ENCODE peak calls at places on chromosomes 4 and X, in six cellular contexts. One of them, this sample, is unnamed.

GRCh38 chr4:138666366-138666765 is 349.2 kb upstream of the NOCT start:
- DNase-seq in foreskin keratinocyte: no peak
- DNase-seq in nephron progenitor cell: no peak
- DNase-seq in lung: no peak
- DNase-seq in cardiac muscle cell: no peak
- DNase-seq in PC-3: no peak
- DNase-seq in this sample: no peak

GRCh38 chrX:44785652-44786051 is 58.2 kb upstream of the DUSP21 start:
- DNase-seq in foreskin keratinocyte: peak; percentile 83
- DNase-seq in nephron progenitor cell: no peak
- DNase-seq in lung: no peak
- DNase-seq in cardiac muscle cell: peak; percentile 28
- DNase-seq in PC-3: peak; percentile 92
- DNase-seq in this sample: no peak

GRCh38 chr4:15498356-15498755 is 28.7 kb downstream of the CC2D2A start:
- DNase-seq in foreskin keratinocyte: peak; percentile 22
- DNase-seq in nephron progenitor cell: no peak
- DNase-seq in lung: no peak
- DNase-seq in cardiac muscle cell: no peak
- DNase-seq in PC-3: no peak
- DNase-seq in this sample: no peak

GRCh38 chr4:154491731-154492249 is at the start of gene DCHS2:
- DNase-seq in foreskin keratinocyte: no peak
- DNase-seq in nephron progenitor cell: peak; percentile 73
- DNase-seq in lung: no peak
- DNase-seq in cardiac muscle cell: peak; percentile 13
- DNase-seq in PC-3: peak; percentile 5
- DNase-seq in this sample: peak; percentile 53

GRCh38 chrX:18676470-18676869 is 4.6 kb upstream of the RS1 start:
- DNase-seq in foreskin keratinocyte: no peak
- DNase-seq in nephron progenitor cell: peak; percentile 32
- DNase-seq in lung: no peak
- DNase-seq in cardiac muscle cell: peak; percentile 14
- DNase-seq in PC-3: no peak
- DNase-seq in this sample: no peak

GRCh38 chr4:173505924-173506779 is 23.9 kb downstream of the HAND2 start:
- DNase-seq in foreskin keratinocyte: peak; percentile 24
- DNase-seq in nephron progenitor cell: peak; percentile 57
- DNase-seq in lung: no peak
- DNase-seq in cardiac muscle cell: peak; percentile 77
- DNase-seq in PC-3: peak; percentile 56
- DNase-seq in this sample: peak; percentile 83

GRCh38 chr4:42074294-42074693 is 78.2 kb downstream of the BEND4 start:
- DNase-seq in foreskin keratinocyte: no peak
- DNase-seq in nephron progenitor cell: no peak
- DNase-seq in lung: no peak
- DNase-seq in cardiac muscle cell: no peak
- DNase-seq in PC-3: no peak
- DNase-seq in this sample: no peak

GRCh38 chr4:145012841-145013240 is 85.2 kb downstream of the ANAPC10 start:
- DNase-seq in foreskin keratinocyte: peak; percentile 68
- DNase-seq in nephron progenitor cell: no peak
- DNase-seq in lung: no peak
- DNase-seq in cardiac muscle cell: peak; percentile 81
- DNase-seq in PC-3: peak; percentile 41
- DNase-seq in this sample: no peak

GRCh38 chrX:34659575-34659974 is 2.5 kb upstream of the TMEM47 start:
- DNase-seq in foreskin keratinocyte: no peak
- DNase-seq in nephron progenitor cell: no peak
- DNase-seq in lung: no peak
- DNase-seq in cardiac muscle cell: no peak
- DNase-seq in PC-3: no peak
- DNase-seq in this sample: no peak

GRCh38 chr4:123479944-123480343 is 83.3 kb downstream of the SPRY1 start:
- DNase-seq in foreskin keratinocyte: peak; percentile 31
- DNase-seq in nephron progenitor cell: no peak
- DNase-seq in lung: peak; percentile 53
- DNase-seq in cardiac muscle cell: peak; percentile 24
- DNase-seq in PC-3: peak; percentile 62
- DNase-seq in this sample: no peak

GRCh38 chr4:10620935-10621488 is 63.6 kb downstream of the CLNK start:
- DNase-seq in foreskin keratinocyte: no peak
- DNase-seq in nephron progenitor cell: no peak
- DNase-seq in lung: no peak
- DNase-seq in cardiac muscle cell: no peak
- DNase-seq in PC-3: no peak
- DNase-seq in this sample: no peak

GRCh38 chr4:55297346-55297745 is 48.7 kb upstream of the SRD5A3 start:
- DNase-seq in foreskin keratinocyte: no peak
- DNase-seq in nephron progenitor cell: no peak
- DNase-seq in lung: no peak
- DNase-seq in cardiac muscle cell: no peak
- DNase-seq in PC-3: peak; percentile 87
- DNase-seq in this sample: no peak

GRCh38 chr4:6562931-6563901 is 11.8 kb upstream of the MAN2B2 start:
- DNase-seq in foreskin keratinocyte: no peak
- DNase-seq in nephron progenitor cell: peak; percentile 60
- DNase-seq in lung: no peak
- DNase-seq in cardiac muscle cell: peak; percentile 7
- DNase-seq in PC-3: peak; percentile 12
- DNase-seq in this sample: no peak

DNA sequence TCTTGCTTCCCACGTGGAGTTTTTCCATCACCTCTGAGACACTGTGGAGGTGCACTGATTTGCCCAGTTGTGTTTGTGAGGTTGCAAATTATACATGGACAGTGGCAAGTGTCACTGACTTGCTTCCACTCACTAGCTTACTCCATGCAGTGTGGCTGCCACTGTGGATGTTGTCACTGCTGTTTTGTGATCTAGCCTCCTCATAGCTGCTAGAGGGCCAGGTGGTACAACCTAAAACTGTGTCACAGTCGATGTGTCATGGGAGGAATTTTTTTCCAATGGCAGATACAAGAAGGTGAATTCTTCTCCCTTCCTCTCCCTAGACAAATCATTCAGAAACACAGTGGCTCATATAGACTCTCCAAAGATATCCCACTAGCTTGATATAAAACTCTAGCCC is 37.5 kb upstream of the TMPRSS11F start:
- DNase-seq in foreskin keratinocyte: no peak
- DNase-seq in nephron progenitor cell: no peak
- DNase-seq in lung: no peak
- DNase-seq in cardiac muscle cell: no peak
- DNase-seq in PC-3: no peak
- DNase-seq in this sample: no peak
- TF ChIP-seq CTCF in foreskin keratinocyte: no peak
- TF ChIP-seq CTCF in nephron progenitor cell: no peak
- TF ChIP-seq CTCF in lung: no peak
- TF ChIP-seq CTCF in cardiac muscle cell: no peak
- TF ChIP-seq CTCF in PC-3: no peak
- TF ChIP-seq CTCF in this sample: no peak

DNA sequence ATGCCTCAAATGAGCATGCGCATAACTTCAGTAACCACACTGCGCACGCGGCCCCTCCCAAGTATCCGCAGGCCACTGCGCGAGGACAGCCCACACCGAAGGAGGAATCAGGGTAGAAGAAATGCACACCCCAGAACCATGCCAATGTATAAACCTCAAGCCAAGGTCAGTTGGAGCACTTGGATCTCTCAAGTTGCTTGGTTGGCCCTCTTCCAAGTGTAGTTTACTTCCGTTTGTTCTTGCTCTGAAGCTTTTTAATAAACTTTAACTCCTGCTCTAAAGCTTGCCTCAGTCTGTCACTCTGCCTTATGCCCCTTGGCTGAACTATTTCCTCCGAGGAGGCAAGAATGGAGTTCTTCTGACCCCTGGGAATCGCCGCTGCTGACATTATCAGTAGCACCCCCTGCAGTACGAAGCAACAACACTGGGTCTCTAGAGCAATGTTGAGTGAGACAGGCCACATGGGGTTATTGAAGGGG is 22.0 kb upstream of the SPINK2 start:
- DNase-seq in foreskin keratinocyte: no peak
- DNase-seq in nephron progenitor cell: no peak
- DNase-seq in lung: peak; percentile 31
- DNase-seq in cardiac muscle cell: peak; percentile 61
- DNase-seq in PC-3: no peak
- DNase-seq in this sample: no peak
- TF ChIP-seq CTCF in foreskin keratinocyte: no peak
- TF ChIP-seq CTCF in nephron progenitor cell: no peak
- TF ChIP-seq CTCF in lung: no peak
- TF ChIP-seq CTCF in cardiac muscle cell: peak; percentile 26
- TF ChIP-seq CTCF in PC-3: no peak
- TF ChIP-seq CTCF in this sample: no peak

GRCh38 chr4:93334003-93334402 is 494.6 kb upstream of the ATOH1 start:
- DNase-seq in foreskin keratinocyte: peak; percentile 25
- DNase-seq in nephron progenitor cell: no peak
- DNase-seq in lung: no peak
- DNase-seq in cardiac muscle cell: no peak
- DNase-seq in PC-3: no peak
- DNase-seq in this sample: no peak

DNA sequence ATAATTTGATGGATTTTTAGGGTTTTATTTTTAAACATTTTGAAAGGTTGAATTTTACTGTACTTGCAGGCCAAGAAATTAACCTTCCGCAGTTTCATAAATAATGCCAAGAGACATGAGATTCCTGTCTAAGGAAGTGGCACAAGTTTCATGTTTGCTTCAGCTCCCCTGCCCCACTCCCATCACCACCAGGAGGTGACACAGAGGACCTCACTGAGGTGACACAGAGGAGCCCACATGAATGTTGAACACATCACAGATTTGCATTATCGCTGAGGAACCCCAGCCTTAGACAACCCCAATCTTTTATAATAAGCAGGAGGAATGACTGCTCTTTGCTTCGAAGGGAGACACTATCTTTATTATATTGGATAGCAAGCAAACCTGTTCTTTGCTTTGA is 491.4 kb upstream of the ATOH1 start:
- DNase-seq in foreskin keratinocyte: no peak
- DNase-seq in nephron progenitor cell: no peak
- DNase-seq in lung: no peak
- DNase-seq in cardiac muscle cell: no peak
- DNase-seq in PC-3: no peak
- DNase-seq in this sample: no peak
- TF ChIP-seq CTCF in foreskin keratinocyte: no peak
- TF ChIP-seq CTCF in nephron progenitor cell: no peak
- TF ChIP-seq CTCF in lung: no peak
- TF ChIP-seq CTCF in cardiac muscle cell: no peak
- TF ChIP-seq CTCF in PC-3: no peak
- TF ChIP-seq CTCF in this sample: no peak

DNA sequence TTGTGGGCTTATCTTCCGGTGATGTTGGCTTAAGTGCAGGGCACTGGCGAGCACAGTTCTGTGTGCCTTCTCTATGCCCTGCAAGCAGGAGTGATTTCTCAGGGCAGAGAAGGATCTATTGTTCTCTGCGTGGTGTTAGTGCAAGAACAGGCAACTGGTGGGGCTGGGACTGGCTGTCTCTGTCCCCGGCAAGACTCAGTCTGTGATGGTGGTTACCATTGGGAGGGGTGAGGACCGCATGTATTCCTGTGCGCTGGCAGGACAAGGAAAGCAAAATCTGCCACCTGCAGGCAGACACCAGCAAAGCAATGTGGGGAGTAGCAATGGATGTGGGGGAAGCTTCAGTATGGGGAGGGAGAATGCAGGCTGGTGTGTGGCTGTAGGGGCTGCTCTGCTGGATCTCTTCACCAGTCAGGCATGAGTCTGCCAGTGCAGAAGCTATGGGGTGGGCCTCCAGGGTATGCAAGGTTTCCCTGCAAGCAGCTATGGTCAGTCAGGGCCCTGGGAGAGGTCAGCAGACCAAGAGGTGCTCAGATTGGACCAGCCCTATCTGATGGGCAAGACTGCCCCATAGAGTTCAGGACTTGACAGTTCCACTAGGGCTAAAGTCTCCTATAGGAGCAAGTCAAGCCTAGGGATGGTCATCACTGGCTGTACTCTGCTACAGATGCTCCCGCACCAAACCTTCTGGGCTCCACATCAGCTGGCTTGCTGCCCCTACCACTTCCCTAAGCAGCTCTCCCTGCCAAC is 16.8 kb downstream of the PF4 start:
- DNase-seq in foreskin keratinocyte: peak; percentile 31
- DNase-seq in nephron progenitor cell: peak; percentile 37
- DNase-seq in lung: no peak
- DNase-seq in cardiac muscle cell: peak; percentile 42
- DNase-seq in PC-3: no peak
- DNase-seq in this sample: no peak
- TF ChIP-seq CTCF in foreskin keratinocyte: peak; percentile 62
- TF ChIP-seq CTCF in nephron progenitor cell: peak; percentile 27
- TF ChIP-seq CTCF in lung: no peak
- TF ChIP-seq CTCF in cardiac muscle cell: peak; percentile 39
- TF ChIP-seq CTCF in PC-3: peak; percentile 42
- TF ChIP-seq CTCF in this sample: peak; percentile 16

This sample was measured in GM13976.